ENCODE peak calls at places on chromosomes 7 and 10, in eight cellular contexts. F is ovary, J is breast epithelium, E is endothelial cell of umbilical vein, O is GM12892, A is suprapubic skin, Z is stomach, R is adrenal gland. N is an unnamed sample.

GRCh38 chr10:27710009-27710408 is 35.6 kb downstream of the MKX start:
- DNase-seq in F (no peak), J (no peak), E (no peak), O (no peak), A (no peak), Z (no peak), R (no peak), N (no peak)

GRCh38 chr7:155144371-155144770 is 74.2 kb downstream of the HTR5A start:
- DNase-seq in F (no peak), J (no peak), E (no peak), O (no peak), A (no peak), Z (no peak), R (no peak), N (no peak)

GRCh38 chr7:155962191-155962967 is 150.1 kb upstream of the SHH start:
- DNase-seq in F (no peak), J (no peak), E (peak), O (no peak), A (no peak), Z (peak), R (no peak), N (no peak)

GRCh38 chr7:100835903-100836811 is 8.8 kb upstream of the EPHB4 start:
- DNase-seq in F (no peak), J (no peak), E (peak), O (no peak), A (no peak), Z (peak), R (peak), N (no peak)

GRCh38 chr7:94391716-94392390 is 2.8 kb upstream of the COL1A2 start:
- DNase-seq in F (peak), J (no peak), E (no peak), O (no peak), A (no peak), Z (no peak), R (no peak), N (no peak)

GRCh38 chr7:47411281-47411869 is 170.5 kb downstream of the TNS3 start:
- DNase-seq in F (no peak), J (no peak), E (no peak), O (no peak), A (peak), Z (no peak), R (no peak), N (no peak)

GRCh38 chr10:86365346-86366032 is 1.1 kb downstream of the GRID1 start:
- DNase-seq in F (no peak), J (peak), E (no peak), O (no peak), A (peak), Z (no peak), R (peak), N (no peak)

GRCh38 chr10:85888004-85888403 is 478.6 kb downstream of the GRID1 start:
- DNase-seq in F (no peak), J (no peak), E (no peak), O (no peak), A (no peak), Z (no peak), R (no peak), N (no peak)

GRCh38 chr7:13062596-13062995 is 375.2 kb downstream of the ARL4A start:
- DNase-seq in F (no peak), J (no peak), E (no peak), O (no peak), A (no peak), Z (no peak), R (no peak), N (no peak)

GRCh38 chr10:102461187-102462054 is 10.1 kb upstream of the C10orf95 start:
- DNase-seq in F (peak), J (peak), E (peak), O (peak), A (peak), Z (peak), R (peak), N (peak)
- TF ChIP-seq POLR2A in F (no peak), J (no peak), E (no peak), O (peak), A (no peak), Z (no peak), R (peak), N (no peak)

GRCh38 chr7:76317782-76318487 is 15.5 kb downstream of the HSPB1 start:
- DNase-seq in F (peak), J (peak), E (peak), O (peak), A (peak), Z (peak), R (peak), N (peak)
- TF ChIP-seq POLR2A in F (peak), J (peak), E (peak), O (peak), A (peak), Z (no peak), R (peak), N (peak)

DNA sequence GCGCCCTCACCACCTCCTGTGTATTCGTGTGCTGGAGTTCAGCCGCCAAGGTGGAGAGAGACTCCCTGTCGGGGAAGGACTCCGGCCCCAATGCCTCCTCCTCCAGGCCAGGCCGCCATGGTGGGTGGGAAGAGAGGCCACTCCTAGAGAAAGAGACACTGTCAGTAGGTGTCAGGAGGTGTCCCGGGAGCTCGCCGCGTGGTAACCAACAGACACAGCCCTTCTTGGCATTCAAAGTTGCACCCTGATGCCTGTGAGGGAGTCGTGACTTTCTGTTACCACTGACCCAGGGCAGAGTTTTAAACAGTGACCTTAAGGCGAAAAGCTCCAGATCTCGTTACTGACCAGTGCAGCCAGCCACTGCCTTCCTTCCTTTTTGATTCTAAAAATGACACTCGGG is 155.2 kb downstream of the CUX1 start:
- DNase-seq in F (no peak), J (no peak), E (no peak), O (no peak), A (no peak), Z (no peak), R (no peak), N (no peak)
- TF ChIP-seq POLR2A in F (no peak), J (no peak), E (no peak), O (no peak), A (no peak), Z (no peak), R (no peak), N (no peak)

GRCh38 chr10:114499630-114500190 is 95.4 kb upstream of the AFAP1L2 start:
- DNase-seq in F (no peak), J (no peak), E (no peak), O (no peak), A (no peak), Z (peak), R (no peak), N (peak)
- TF ChIP-seq POLR2A in F (no peak), J (no peak), E (no peak), O (no peak), A (no peak), Z (no peak), R (no peak), N (no peak)